ENCODE peak calls at places on chromosomes 12 and 14, in four cellular contexts. J is fibroblast of mammary gland, P is uterus, H is epithelial cell of proximal tubule. W is an unnamed sample.

GRCh38 chr12:56935752-56936151 is 1.5 kb upstream of the SDR9C7 start:
- DNase-seq in J (no peak), P (no peak), H (no peak), W (no peak)

GRCh38 chr12:10849425-10849878 is at the start of gene PRR4:
- DNase-seq in J (no peak), P (no peak), H (no peak), W (no peak)

GRCh38 chr12:117284160-117284559 is 77.3 kb downstream of the NOS1 start:
- DNase-seq in J (no peak), P (no peak), H (no peak), W (no peak)

GRCh38 chr12:11660624-11661023 is 11.2 kb downstream of the ETV6 start:
- DNase-seq in J (no peak), P (no peak), H (no peak), W (no peak)

GRCh38 chr12:54407183-54407905 is 11.7 kb downstream of the ITGA5 start:
- DNase-seq in J (no peak), P (no peak), H (no peak), W (no peak)

GRCh38 chr12:68619541-68619940 is 8.8 kb downstream of the RAP1B start:
- DNase-seq in J (no peak), P (no peak), H (no peak), W (no peak)

GRCh38 chr12:121038861-121039654 is at the start of gene OASL:
- DNase-seq in J (peak; percentile 89), P (no peak), H (no peak), W (no peak)

GRCh38 chr12:124876171-124876570 is 12.5 kb upstream of the SCARB1 start:
- DNase-seq in J (no peak), P (no peak), H (no peak), W (no peak)

GRCh38 chr12:131164096-131164872 is 210.6 kb downstream of the ADGRD1 start:
- DNase-seq in J (no peak), P (no peak), H (no peak), W (no peak)

GRCh38 chr14:55671641-55672040 is 91.6 kb downstream of the KTN1 start:
- DNase-seq in J (no peak), P (no peak), H (no peak), W (no peak)

GRCh38 chr12:10362828-10363664 is 26.8 kb downstream of the KLRK1 start:
- DNase-seq in J (no peak), P (no peak), H (no peak), W (no peak)

GRCh38 chr12:114743289-114743688 is 59.3 kb upstream of the TBX3 start:
- DNase-seq in J (no peak), P (no peak), H (no peak), W (no peak)

GRCh38 chr12:114742363-114742762 is 58.4 kb upstream of the TBX3 start:
- DNase-seq in J (no peak), P (no peak), H (no peak), W (no peak)

GRCh38 chr12:114743799-114744198 is 59.8 kb upstream of the TBX3 start:
- DNase-seq in J (no peak), P (no peak), H (no peak), W (no peak)

GRCh38 chr12:114744696-114745095 is 60.7 kb upstream of the TBX3 start:
- DNase-seq in J (peak; percentile 50), P (peak; percentile 21), H (no peak), W (no peak)

DNA sequence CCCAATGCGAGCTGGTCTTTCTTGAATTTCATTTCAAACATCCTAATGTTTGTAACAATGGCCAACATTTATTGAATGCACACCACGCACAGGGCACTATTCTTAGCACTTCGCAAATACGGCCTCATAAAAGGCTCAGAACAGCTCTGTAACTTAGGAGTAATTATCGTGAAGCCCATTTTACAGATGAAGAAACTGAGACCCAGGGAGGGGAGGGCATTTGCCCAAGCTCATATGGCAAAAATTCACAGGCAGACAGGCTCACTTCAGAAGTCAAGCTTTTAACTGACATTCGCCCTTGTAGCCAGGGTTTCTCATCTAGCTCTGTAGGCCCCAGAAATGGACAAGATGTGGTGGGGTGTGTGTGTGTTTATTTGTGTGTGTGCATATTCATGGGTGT is 60.3 kb upstream of the TBX3 start:
- DNase-seq in J (no peak), P (no peak), H (no peak), W (no peak)
- H3K4me3 ChIP-seq in J (no peak overlapping the region), P (no peak overlapping the region), H (no peak overlapping the region), W (no peak overlapping the region)

GRCh38 chr14:95896628-95897027 is 20.0 kb downstream of the TUNAR start:
- DNase-seq in J (no peak), P (no peak), H (no peak), W (no peak)

GRCh38 chr14:95891742-95892141 is 15.1 kb downstream of the TUNAR start:
- DNase-seq in J (peak; percentile 85), P (no peak), H (peak; percentile 68), W (peak; percentile 11)

GRCh38 chr14:95892142-95892541 is 15.5 kb downstream of the TUNAR start:
- DNase-seq in J (no peak), P (no peak), H (no peak), W (no peak)

GRCh38 chr14:95897280-95897679 is 20.6 kb downstream of the TUNAR start:
- DNase-seq in J (no peak), P (no peak), H (no peak), W (no peak)

GRCh38 chr14:95895720-95896119 is 19.1 kb downstream of the TUNAR start:
- DNase-seq in J (no peak), P (no peak), H (no peak), W (no peak)
- TF ChIP-seq CTCF in J (no peak), P (no peak), H (peak; percentile 71), W (no peak)

DNA sequence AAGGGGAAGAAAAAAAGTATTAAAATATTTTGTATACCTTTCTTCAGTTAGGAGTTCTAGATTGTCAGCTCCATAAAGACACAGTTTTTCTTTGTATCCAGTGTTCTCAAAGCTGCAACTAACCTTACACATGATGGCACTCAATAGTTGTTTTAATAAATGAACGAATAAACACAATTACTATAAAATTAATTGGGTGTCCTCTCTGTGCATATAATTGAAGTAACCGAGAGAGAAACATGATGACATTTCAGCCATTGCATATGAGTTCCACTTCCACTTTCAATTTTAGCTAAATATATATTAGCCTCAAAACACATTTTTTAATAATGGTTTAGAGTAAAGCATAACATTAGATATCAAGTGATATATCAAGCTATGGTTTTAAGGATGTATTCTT is 671.2 kb downstream of the LRFN5 start:
- DNase-seq in J (no peak), P (no peak), H (no peak), W (no peak)
- H3K4me3 ChIP-seq in J (no peak overlapping the region), P (no peak overlapping the region), H (no peak overlapping the region), W (no peak overlapping the region)

DNA sequence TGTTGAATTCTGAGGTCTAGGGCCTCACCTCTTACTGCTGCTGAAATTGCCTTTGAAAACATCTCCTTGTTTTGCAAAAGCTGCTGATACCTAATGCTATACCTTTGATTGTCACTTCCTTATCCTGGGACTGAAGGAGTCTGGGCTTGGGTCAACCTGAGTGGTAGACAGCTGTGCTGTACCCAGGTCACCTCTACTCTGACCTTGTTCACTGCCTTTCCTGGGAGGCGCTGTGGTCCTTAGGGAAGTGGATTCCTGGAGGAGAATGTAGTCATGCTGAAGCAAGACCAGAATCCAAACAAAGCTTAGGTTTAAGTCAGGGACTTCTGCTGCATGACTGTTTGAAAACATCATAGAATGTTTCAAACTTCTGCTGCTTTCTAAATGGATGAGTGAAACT is 191.4 kb downstream of the SNAPC1 start:
- DNase-seq in J (no peak), P (no peak), H (no peak), W (no peak)
- TF ChIP-seq CTCF in J (no peak), P (no peak), H (no peak), W (no peak)

DNA sequence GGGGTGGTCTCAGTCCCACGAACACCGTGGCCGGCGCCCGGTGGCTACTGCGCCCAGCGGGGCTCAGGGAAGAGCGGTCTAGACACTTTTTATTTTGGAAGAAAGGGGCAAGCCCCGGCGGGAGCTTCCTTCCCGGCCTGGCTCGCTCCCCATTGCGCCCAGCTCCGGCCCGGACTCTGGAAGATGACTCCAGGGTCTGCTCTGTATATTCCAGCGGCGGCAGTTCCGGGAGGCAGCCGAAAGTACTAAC is 225.1 kb upstream of the CRY1 start:
- DNase-seq in J (no peak), P (no peak), H (no peak), W (no peak)
- H3K4me3 ChIP-seq in J (peak overlapping the region; percentile 25), P (no peak overlapping the region), H (peak overlapping the region; percentile 68), W (peak overlapping the region; percentile 33)

GRCh38 chr14:98501836-98502235 is 770.2 kb downstream of the BCL11B start:
- DNase-seq in J (no peak), P (no peak), H (no peak), W (no peak)
- TF ChIP-seq CTCF in J (no peak), P (no peak), H (no peak), W (no peak)

GRCh38 chr12:76259660-76260389 is 88.4 kb downstream of the BBS10 start:
- DNase-seq in J (peak; percentile 94), P (no peak), H (no peak), W (peak; percentile 69)
- H3K4me3 ChIP-seq in J (peak overlapping the region; percentile 55), P (no peak overlapping the region), H (no peak overlapping the region), W (peak overlapping the region; percentile 27)

W was measured in HFF-Myc.